ENCODE peak calls at places on chromosomes 2 and 18, in four cellular contexts. Z is heart right ventricle, A is PC-9, P is NCI-H2171 treated with DMSO at 0.1 percent for 48 hours. J is an unnamed sample.

GRCh38 chr18:31101148-31102019 is 837 bp downstream of the DSC2 start:
- DNase-seq in Z (peak), A (peak), P (no peak), J (peak)

GRCh38 chr2:134320930-134321329 is 67.1 kb downstream of the MGAT5 start:
- DNase-seq in Z (no peak), A (no peak), P (no peak), J (no peak)

GRCh38 chr18:12478269-12479057 is 70.7 kb downstream of the PRELID3A start:
- DNase-seq in Z (no peak), A (no peak), P (no peak), J (no peak)

GRCh38 chr2:173750332-173750731 is 214.8 kb downstream of the SP3 start:
- DNase-seq in Z (peak), A (no peak), P (no peak), J (no peak)

GRCh38 chr2:196224767-196225166 is 53.4 kb upstream of the STK17B start:
- DNase-seq in Z (no peak), A (no peak), P (no peak), J (no peak)

GRCh38 chr2:66853-67252 is 20.5 kb upstream of the FAM110C start:
- DNase-seq in Z (no peak), A (no peak), P (no peak), J (no peak)

GRCh38 chr2:88011011-88011410 is 5.3 kb downstream of the RNU2-63P start:
- DNase-seq in Z (no peak), A (no peak), P (no peak), J (no peak)

GRCh38 chr2:238848566-238848940 is 668 bp downstream of the TWIST2 start:
- DNase-seq in Z (no peak), A (no peak), P (no peak), J (no peak)

GRCh38 chr2:60070851-60071250 is 482.6 kb downstream of the BCL11A start:
- DNase-seq in Z (no peak), A (no peak), P (no peak), J (no peak)

GRCh38 chr2:171568085-171568484 is 45.8 kb downstream of the CYBRD1 start:
- DNase-seq in Z (no peak), A (no peak), P (peak), J (no peak)

GRCh38 chr2:118699816-118700215 is 147.6 kb downstream of the EN1 start:
- DNase-seq in Z (no peak), A (no peak), P (no peak), J (no peak)

GRCh38 chr2:178258916-178259315 is 64.6 kb downstream of the OSBPL6 start:
- DNase-seq in Z (no peak), A (no peak), P (peak), J (no peak)

GRCh38 chr2:3173031-3173430 is 204.6 kb downstream of the EIPR1 start:
- DNase-seq in Z (no peak), A (no peak), P (no peak), J (no peak)

GRCh38 chr2:237863659-237864029 is 4.2 kb downstream of the RAMP1 start:
- DNase-seq in Z (no peak), A (no peak), P (no peak), J (no peak)

GRCh38 chr2:219045937-219046550 is 4.7 kb upstream of the CFAP65 start:
- DNase-seq in Z (no peak), A (peak), P (no peak), J (no peak)

GRCh38 chr18:49934457-49934856 is 121.1 kb upstream of the ACAA2 start:
- DNase-seq in Z (no peak), A (no peak), P (peak), J (no peak)

GRCh38 chr2:222572761-222573174 is 83.1 kb downstream of the FARSB start:
- DNase-seq in Z (no peak), A (no peak), P (peak), J (no peak)

GRCh38 chr2:98093611-98094010 is 6.6 kb downstream of the VWA3B start:
- DNase-seq in Z (no peak), A (no peak), P (no peak), J (no peak)

GRCh38 chr18:44680271-44681038 is at the start of gene SETBP1:
- DNase-seq in Z (peak), A (peak), P (peak), J (peak)

GRCh38 chr2:96409543-96410184 is 74.1 kb downstream of the NCAPH start:
- DNase-seq in Z (peak), A (no peak), P (peak), J (peak)

GRCh38 chr18:8699126-8699525 is 6.2 kb upstream of the MTCL1 start:
- DNase-seq in Z (no peak), A (no peak), P (no peak), J (no peak)

GRCh38 chr2:96940026-96940601 is 46.3 kb downstream of the FAM178B start:
- DNase-seq in Z (no peak), A (no peak), P (no peak), J (peak)

GRCh38 chr18:58043452-58044369 is at the start of gene NEDD4L:
- DNase-seq in Z (peak), A (peak), P (peak), J (peak)

GRCh38 chr2:146312899-146313298 is 1531.9 kb upstream of the ACVR2A start:
- DNase-seq in Z (no peak), A (no peak), P (peak), J (no peak)

GRCh38 chr2:39091535-39091934 is 29.3 kb downstream of the SOS1 start:
- DNase-seq in Z (no peak), A (no peak), P (no peak), J (no peak)

GRCh38 chr2:98452396-98453027 is 7.9 kb downstream of the INPP4A start:
- DNase-seq in Z (no peak), A (no peak), P (no peak), J (no peak)

GRCh38 chr18:8839285-8839684 is 133.9 kb downstream of the MTCL1 start:
- DNase-seq in Z (peak), A (no peak), P (peak), J (no peak)

GRCh38 chr2:62231541-62231940 is 35.6 kb downstream of the B3GNT2 start:
- DNase-seq in Z (no peak), A (no peak), P (no peak), J (no peak)

GRCh38 chr2:63078852-63079606 is 28.4 kb downstream of the OTX1 start:
- DNase-seq in Z (no peak), A (no peak), P (no peak), J (no peak)

GRCh38 chr2:25340340-25340886 is 1.3 kb downstream of the DNMT3A start:
- DNase-seq in Z (peak), A (no peak), P (peak), J (no peak)

GRCh38 chr18:30675905-30676620 is 366.5 kb downstream of the DSC3 start:
- DNase-seq in Z (no peak), A (no peak), P (peak), J (no peak)

GRCh38 chr2:71313016-71313766 is 18.4 kb upstream of the ZNF638 start:
- DNase-seq in Z (no peak), A (no peak), P (no peak), J (no peak)

GRCh38 chr2:235087812-235088607 is 136.2 kb downstream of the SH3BP4 start:
- DNase-seq in Z (peak), A (no peak), P (no peak), J (no peak)

GRCh38 chr18:13176847-13177246 is 41.7 kb upstream of the LDLRAD4 start:
- DNase-seq in Z (no peak), A (no peak), P (no peak), J (no peak)

GRCh38 chr2:120546077-120546864 is 189.4 kb upstream of the GLI2 start:
- DNase-seq in Z (no peak), A (no peak), P (peak), J (no peak)

GRCh38 chr2:12675801-12676200 is 40.9 kb upstream of the TRIB2 start:
- DNase-seq in Z (no peak), A (no peak), P (no peak), J (no peak)

GRCh38 chr2:79960726-79961049 is 343.9 kb downstream of the LRRTM1 start:
- DNase-seq in Z (no peak), A (no peak), P (no peak), J (no peak)

GRCh38 chr2:130337735-130338325 is 4.9 kb upstream of the IMP4 start:
- DNase-seq in Z (no peak), A (no peak), P (no peak), J (no peak)

J was measured in C1 segment of cervical spinal cord.